ENCODE peak calls at places on chromosome 11, in four cellular contexts. K, S, X and Z are unnamed samples.
A peak's percentile ranks its signal among the peaks of the same experiment; 100 is the strongest.

GRCh38 chr11:19283998-19284397 is 43.3 kb upstream of the E2F8 start:
- DNase-seq in K (no peak), S (no peak), X (no peak), Z (no peak)

GRCh38 chr11:118876261-118876660 is 7.4 kb upstream of the CXCR5 start:
- DNase-seq in K (no peak), S (no peak), X (no peak), Z (no peak)

GRCh38 chr11:125401746-125402145 is 94.3 kb downstream of the FEZ1 start:
- DNase-seq in K (no peak), S (no peak), X (no peak), Z (no peak)

GRCh38 chr11:65590240-65590738 is 5.3 kb downstream of the KCNK7 start:
- DNase-seq in K (no peak), S (no peak), X (no peak), Z (no peak)

GRCh38 chr11:67160872-67161783 is 42.1 kb downstream of the KDM2A start:
- DNase-seq in K (no peak), S (no peak), X (peak; percentile 6), Z (no peak)

GRCh38 chr11:95917188-95918036 is 6.5 kb downstream of the MTMR2 start:
- DNase-seq in K (no peak), S (no peak), X (no peak), Z (no peak)

GRCh38 chr11:72227316-72228228 is 3.0 kb downstream of the INPPL1 start:
- DNase-seq in K (no peak), S (no peak), X (no peak), Z (no peak)

GRCh38 chr11:11148104-11148509 is 204.9 kb downstream of the CSNK2A3 start:
- DNase-seq in K (no peak), S (no peak), X (peak; percentile 12), Z (peak; percentile 73)

GRCh38 chr11:21485426-21485825 is 707.5 kb upstream of the ANO5 start:
- DNase-seq in K (no peak), S (no peak), X (no peak), Z (no peak)

GRCh38 chr11:107387666-107388065 is 70.0 kb downstream of the CWF19L2 start:
- DNase-seq in K (no peak), S (no peak), X (no peak), Z (no peak)

GRCh38 chr11:35364101-35364780 is 55.1 kb downstream of the SLC1A2 start:
- DNase-seq in K (peak; percentile 46), S (no peak), X (no peak), Z (no peak)

GRCh38 chr11:134332189-134332631 is 422 bp downstream of the GLB1L2 start:
- DNase-seq in K (no peak), S (no peak), X (peak; percentile 47), Z (peak; percentile 70)

GRCh38 chr11:14585438-14585837 is 58.2 kb upstream of the PDE3B start:
- DNase-seq in K (no peak), S (no peak), X (no peak), Z (no peak)

GRCh38 chr11:99568808-99569207 is 548.1 kb downstream of the CNTN5 start:
- DNase-seq in K (no peak), S (no peak), X (no peak), Z (no peak)

GRCh38 chr11:113096661-113097060 is 135.4 kb downstream of the NCAM1 start:
- DNase-seq in K (no peak), S (no peak), X (no peak), Z (no peak)

GRCh38 chr11:113974741-113975470 is at the start of gene HTR3A:
- DNase-seq in K (no peak), S (peak; percentile 9), X (peak; percentile 72), Z (peak; percentile 76)

GRCh38 chr11:11215944-11216343 is 137.1 kb downstream of the CSNK2A3 start:
- DNase-seq in K (no peak), S (peak; percentile 43), X (no peak), Z (no peak)

GRCh38 chr11:725624-726202 is 19.7 kb downstream of the EPS8L2 start:
- DNase-seq in K (no peak), S (no peak), X (no peak), Z (peak; percentile 71)

GRCh38 chr11:1112351-1113191 is 37.9 kb downstream of the MUC2 start:
- DNase-seq in K (no peak), S (no peak), X (no peak), Z (no peak)

GRCh38 chr11:105000797-105001196 is 22.2 kb downstream of the CASP5 start:
- DNase-seq in K (no peak), S (no peak), X (peak; percentile 26), Z (no peak)

GRCh38 chr11:59216654-59217640 is 4.2 kb upstream of the MPEG1 start:
- DNase-seq in K (no peak), S (no peak), X (no peak), Z (no peak)

GRCh38 chr11:108496643-108497256 is 1.4 kb downstream of the POGLUT3 start:
- DNase-seq in K (no peak), S (no peak), X (peak; percentile 34), Z (no peak)
- TF ChIP-seq RNF2 in K (no peak), S (no peak), X (no peak), Z (no peak)

GRCh38 chr11:8092587-8093424 is 11.8 kb downstream of the TUB start:
- DNase-seq in K (peak; percentile 85), S (peak; percentile 58), X (peak; percentile 73), Z (no peak)
- TF ChIP-seq RNF2 in K (no peak), S (no peak), X (no peak), Z (no peak)

DNA sequence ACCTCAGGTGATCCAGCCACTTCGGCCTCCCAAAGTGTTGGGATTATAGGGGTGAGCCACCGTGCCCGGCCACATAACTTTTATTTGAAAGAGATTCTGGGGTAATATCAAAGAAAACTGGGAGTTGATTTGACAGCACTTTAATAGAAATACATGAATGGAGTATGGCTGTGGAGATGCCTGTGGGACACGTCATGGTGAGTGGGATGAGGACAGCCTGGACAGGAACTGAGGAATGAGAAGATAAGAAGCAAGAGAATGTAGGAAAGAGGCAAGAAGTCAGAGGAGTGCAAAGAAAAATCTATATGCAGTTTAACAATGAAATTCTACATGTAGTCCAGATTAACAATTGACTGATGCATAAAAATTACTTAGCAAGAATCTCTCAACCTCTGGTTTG is 31.0 kb downstream of the SLC22A6 start:
- DNase-seq in K (no peak), S (no peak), X (no peak), Z (no peak)
- TF ChIP-seq RNF2 in K (no peak), S (no peak), X (no peak), Z (no peak)

GRCh38 chr11:15865212-15865987 is 490.9 kb downstream of the SOX6 start:
- DNase-seq in K (no peak), S (no peak), X (no peak), Z (no peak)
- TF ChIP-seq RNF2 in K (no peak), S (no peak), X (no peak), Z (no peak)

GRCh38 chr11:46048198-46048597 is 73.1 kb downstream of the PHF21A start:
- DNase-seq in K (no peak), S (no peak), X (no peak), Z (no peak)

GRCh38 chr11:46049325-46049860 is 71.9 kb downstream of the PHF21A start:
- DNase-seq in K (no peak), S (no peak), X (no peak), Z (no peak)

GRCh38 chr11:46051102-46051501 is 70.2 kb downstream of the PHF21A start:
- DNase-seq in K (no peak), S (no peak), X (no peak), Z (no peak)

GRCh38 chr11:46050652-46051051 is 70.6 kb downstream of the PHF21A start:
- DNase-seq in K (no peak), S (no peak), X (no peak), Z (no peak)

GRCh38 chr11:46050065-46050464 is 71.2 kb downstream of the PHF21A start:
- DNase-seq in K (no peak), S (peak; percentile 27), X (no peak), Z (peak; percentile 13)
- TF ChIP-seq RNF2 in K (no peak), S (no peak), X (no peak), Z (no peak)

GRCh38 chr11:47478651-47479329 is 29.9 kb upstream of the RAPSN start:
- DNase-seq in K (no peak), S (no peak), X (no peak), Z (no peak)

GRCh38 chr11:47480762-47481161 is 31.8 kb upstream of the RAPSN start:
- DNase-seq in K (no peak), S (no peak), X (no peak), Z (no peak)

DNA sequence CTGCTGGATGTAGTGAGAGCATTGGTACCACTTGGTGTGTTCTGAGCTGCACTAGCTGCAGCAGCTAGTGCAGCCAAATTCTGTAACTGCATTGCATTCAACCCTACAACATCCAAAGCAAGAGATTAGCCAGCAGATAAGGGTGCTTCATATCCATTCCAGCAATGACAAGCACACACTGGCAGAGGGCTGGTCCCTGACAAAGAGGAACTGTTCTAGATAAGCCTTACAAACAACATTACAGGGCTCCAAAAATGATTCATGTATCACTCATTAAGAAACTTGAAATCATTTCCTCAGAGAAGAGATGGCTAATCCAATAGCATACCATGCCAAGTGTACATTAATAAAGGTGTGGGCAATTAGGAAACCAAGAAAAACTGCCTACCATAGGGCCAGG is 28.4 kb upstream of the RAPSN start:
- DNase-seq in K (no peak), S (no peak), X (no peak), Z (no peak)
- TF ChIP-seq RNF2 in K (no peak), S (no peak), X (no peak), Z (no peak)

GRCh38 chr11:121466063-121466794 is 13.5 kb upstream of the SORL1-AS1 start:
- DNase-seq in K (peak; percentile 86), S (peak; percentile 76), X (peak; percentile 19), Z (peak; percentile 78)

GRCh38 chr11:121461843-121462242 is 9.1 kb upstream of the SORL1-AS1 start:
- DNase-seq in K (no peak), S (no peak), X (no peak), Z (no peak)

GRCh38 chr11:121463689-121464335 is 11.0 kb upstream of the SORL1-AS1 start:
- DNase-seq in K (no peak), S (no peak), X (no peak), Z (no peak)

GRCh38 chr11:121465709-121466062 is 12.9 kb upstream of the SORL1-AS1 start:
- DNase-seq in K (no peak), S (no peak), X (no peak), Z (no peak)

GRCh38 chr11:121464352-121464946 is 11.7 kb upstream of the SORL1-AS1 start:
- DNase-seq in K (peak; percentile 47), S (peak; percentile 15), X (peak; percentile 16), Z (no peak)
- TF ChIP-seq RNF2 in K (no peak), S (no peak), X (no peak), Z (no peak)

DNA sequence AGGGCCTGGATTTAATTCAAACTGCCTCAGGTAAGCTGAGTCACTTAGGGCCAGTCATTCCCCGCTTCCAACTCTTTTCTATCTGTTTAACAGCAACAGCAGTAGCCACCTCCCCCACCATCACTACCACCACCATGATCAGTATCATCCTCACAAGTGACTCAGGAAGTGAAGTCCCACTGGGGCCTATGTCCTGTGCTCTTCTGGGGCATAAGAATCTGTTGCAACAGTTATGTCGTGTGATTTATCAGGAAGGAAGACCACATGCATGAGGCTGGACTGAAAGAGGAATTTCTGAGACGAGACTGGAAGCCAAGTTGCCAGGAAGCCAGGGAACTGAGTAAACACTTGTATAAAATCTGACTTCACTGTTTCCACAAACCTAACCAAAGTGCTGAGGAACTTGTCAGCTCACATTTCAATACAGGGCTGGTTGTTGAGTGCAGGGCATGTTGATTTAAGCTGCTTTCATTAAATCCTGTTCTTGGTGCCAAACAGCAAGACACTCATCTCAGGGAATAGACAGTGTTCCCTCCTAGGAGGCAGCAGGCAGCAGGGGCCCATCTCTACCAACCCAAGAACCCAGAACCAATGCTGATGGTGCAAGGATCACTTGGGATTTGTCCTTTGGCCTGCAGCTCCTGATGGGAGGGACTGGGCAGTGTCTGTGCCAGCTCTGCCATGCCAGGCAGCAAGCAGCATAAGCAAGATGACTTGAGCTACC is 226.7 kb upstream of the NARS2 start:
- DNase-seq in K (no peak), S (no peak), X (no peak), Z (no peak)
- TF ChIP-seq RNF2 in K (no peak), S (no peak), X (no peak), Z (no peak)